ENCODE peak calls at places on chromosomes 7 and 10, in ten cellular contexts. O, J, K, G, E, T, X, A, S and F are unnamed samples.

GRCh38 chr7:44120395-44120794 is 3.0 kb downstream of the POLD2 start:
- DNase-seq in X (no peak), O (no peak), J (no peak), K (no peak), S (no peak), G (no peak), A (no peak), T (no peak), E (no peak), F (no peak)

GRCh38 chr7:116434820-116435341 is 64.7 kb upstream of the CAV2 start:
- DNase-seq in S (no peak), X (no peak), G (no peak), O (no peak), J (no peak), A (no peak), E (no peak), T (no peak), K (no peak), F (no peak)

GRCh38 chr7:105473163-105473562 is 48.9 kb downstream of the PUS7 start:
- DNase-seq in O (no peak), X (no peak), A (peak), E (no peak), S (no peak), K (no peak), T (no peak), J (no peak), G (no peak), F (no peak)

GRCh38 chr10:87861566-87861952 is 1.8 kb downstream of the KLLN start:
- DNase-seq in A (peak), E (peak), J (no peak), O (peak), G (peak), T (peak), S (peak), K (peak), X (peak), F (peak)

GRCh38 chr7:43362652-43363428 is 220.1 kb upstream of the STK17A start:
- DNase-seq in O (no peak), E (peak), T (no peak), G (peak), X (no peak), A (peak), J (peak), K (no peak), S (peak), F (no peak)

GRCh38 chr7:35874881-35875280 is 74.0 kb downstream of the SEPTIN7 start:
- DNase-seq in S (no peak), J (no peak), G (no peak), A (no peak), E (no peak), K (no peak), O (no peak), X (no peak), T (no peak), F (no peak)

GRCh38 chr7:116443101-116443523 is 56.4 kb upstream of the CAV2 start:
- DNase-seq in K (no peak), A (no peak), S (no peak), O (no peak), X (peak), G (no peak), E (no peak), T (no peak), J (no peak), F (no peak)

GRCh38 chr10:58970160-58970915 is 206.1 kb upstream of the PHYHIPL start:
- DNase-seq in X (no peak), A (no peak), O (no peak), K (no peak), T (no peak), S (no peak), G (no peak), E (no peak), J (no peak), F (no peak)

GRCh38 chr10:103968441-103969391 is 1.8 kb downstream of the SLK start:
- DNase-seq in X (no peak), J (no peak), T (no peak), S (no peak), E (no peak), O (no peak), G (no peak), K (no peak), A (no peak), F (no peak)

GRCh38 chr10:787933-788651 is 98.6 kb upstream of the DIP2C start:
- DNase-seq in E (no peak), A (no peak), J (no peak), O (peak), T (peak), G (no peak), K (peak), S (no peak), X (no peak), F (no peak)

GRCh38 chr7:979886-980571 is 3.0 kb upstream of the CYP2W1 start:
- DNase-seq in E (no peak), J (no peak), O (no peak), G (no peak), S (no peak), K (no peak), A (no peak), T (no peak), X (no peak), F (no peak)

GRCh38 chr10:21531164-21531563 is 2.9 kb upstream of the MLLT10 start:
- DNase-seq in G (no peak), A (no peak), K (no peak), J (no peak), S (no peak), X (no peak), O (no peak), E (no peak), T (no peak), F (no peak)

GRCh38 chr7:123410273-123410928 is 124.0 kb downstream of the IQUB start:
- DNase-seq in K (no peak), S (peak), X (no peak), J (no peak), T (no peak), G (no peak), A (peak), O (peak), E (no peak), F (no peak)

GRCh38 chr10:132291826-132292225 is 15.9 kb downstream of the STK32C start:
- DNase-seq in S (no peak), K (peak), G (no peak), E (no peak), A (no peak), J (no peak), X (no peak), O (peak), T (no peak), F (no peak)

GRCh38 chr10:23980054-23980453 is 228.9 kb upstream of the KIAA1217 start:
- DNase-seq in A (no peak), E (no peak), S (peak), G (no peak), O (no peak), X (no peak), J (no peak), T (no peak), K (no peak), F (no peak)

GRCh38 chr7:49244543-49244942 is 320.2 kb downstream of the CDC14C start:
- DNase-seq in T (no peak), S (no peak), X (no peak), K (no peak), O (no peak), J (no peak), G (no peak), E (no peak), A (no peak), F (no peak)

GRCh38 chr7:69780377-69780776 is 182.1 kb downstream of the AUTS2 start:
- DNase-seq in G (no peak), S (no peak), J (no peak), K (no peak), O (no peak), T (no peak), E (no peak), A (no peak), X (no peak), F (no peak)

GRCh38 chr7:94087664-94088352 is 83.7 kb upstream of the BET1 start:
- DNase-seq in J (peak), X (peak), K (no peak), S (peak), E (no peak), G (peak), O (no peak), A (peak), T (no peak), F (peak)

GRCh38 chr10:6578221-6579192 is 1.6 kb downstream of the PRKCQ start:
- DNase-seq in S (no peak), G (no peak), A (no peak), X (no peak), T (peak), J (no peak), O (no peak), E (no peak), K (no peak), F (no peak)

GRCh38 chr10:11673346-11674330 is 62.2 kb upstream of the USP6NL start:
- DNase-seq in G (no peak), S (peak), A (no peak), O (no peak), K (no peak), E (no peak), X (no peak), T (no peak), J (no peak), F (no peak)

GRCh38 chr10:88126699-88127098 is 263.3 kb downstream of the PTEN start:
- DNase-seq in S (no peak), G (no peak), E (no peak), K (no peak), A (no peak), X (no peak), T (no peak), O (no peak), J (no peak), F (no peak)

GRCh38 chr7:54560726-54561125 is 18.6 kb downstream of the VSTM2A start:
- DNase-seq in T (no peak), S (no peak), E (no peak), A (no peak), O (no peak), G (no peak), X (no peak), K (no peak), J (no peak), F (no peak)

GRCh38 chr7:127588019-127588696 is at the start of gene ARF5:
- DNase-seq in J (peak), X (peak), K (peak), G (peak), S (peak), O (peak), A (peak), T (peak), E (peak), F (peak)

GRCh38 chr7:125930848-125931247 is 1001.2 kb upstream of the POT1 start:
- DNase-seq in A (no peak), X (no peak), G (no peak), K (no peak), S (no peak), E (no peak), J (no peak), T (no peak), O (no peak), F (no peak)

GRCh38 chr7:155343150-155343549 is 45.5 kb downstream of the INSIG1 start:
- DNase-seq in S (no peak), A (no peak), K (no peak), X (no peak), G (no peak), T (no peak), J (no peak), O (no peak), E (no peak), F (peak)

GRCh38 chr10:86648706-86649426 is 5.5 kb upstream of the OPN4 start:
- DNase-seq in J (no peak), K (peak), O (no peak), E (no peak), A (peak), S (no peak), T (peak), X (no peak), G (no peak), F (peak)

GRCh38 chr10:792792-793100 is 103.3 kb upstream of the DIP2C start:
- DNase-seq in T (peak), X (no peak), S (no peak), E (no peak), O (no peak), G (no peak), J (no peak), A (no peak), K (no peak), F (no peak)

GRCh38 chr7:92447239-92448184 is at the start of gene GATAD1:
- DNase-seq in K (peak), T (peak), S (peak), E (peak), A (peak), X (peak), O (peak), J (peak), G (peak), F (peak)

GRCh38 chr10:43396061-43396927 is 12.7 kb downstream of the HNRNPF start:
- DNase-seq in G (peak), A (peak), X (peak), S (peak), K (peak), O (peak), T (peak), E (peak), J (peak), F (peak)

GRCh38 chr10:119656760-119657159 is 5.6 kb downstream of the BAG3 start:
- DNase-seq in S (no peak), X (no peak), E (no peak), K (no peak), J (no peak), G (no peak), A (no peak), T (no peak), O (no peak), F (no peak)

GRCh38 chr10:119663866-119664698 is 12.9 kb downstream of the BAG3 start:
- DNase-seq in G (no peak), A (no peak), K (no peak), E (no peak), T (no peak), O (no peak), J (peak), X (no peak), S (no peak), F (no peak)

GRCh38 chr10:119657725-119658124 is 6.5 kb downstream of the BAG3 start:
- DNase-seq in K (no peak), X (no peak), T (no peak), J (no peak), S (no peak), A (no peak), G (no peak), E (no peak), O (no peak), F (peak)

GRCh38 chr10:119658274-119658673 is 7.1 kb downstream of the BAG3 start:
- DNase-seq in K (peak), A (peak), S (peak), T (peak), O (peak), G (no peak), E (peak), X (peak), J (no peak), F (peak)

GRCh38 chr10:119659951-119660350 is 8.8 kb downstream of the BAG3 start:
- DNase-seq in S (no peak), O (no peak), E (no peak), J (no peak), G (no peak), K (no peak), X (peak), T (no peak), A (no peak), F (no peak)
- H3K4me3 ChIP-seq in S (no peak), O (no peak), E (no peak), J (no peak), G (no peak), K (no peak), X (no peak), T (no peak), A (no peak), F (no peak)

GRCh38 chr10:64156131-64156530 is 634.9 kb downstream of the REEP3 start:
- DNase-seq in E (no peak), K (no peak), J (no peak), T (no peak), A (no peak), S (no peak), G (no peak), O (no peak), X (no peak), F (no peak)

DNA sequence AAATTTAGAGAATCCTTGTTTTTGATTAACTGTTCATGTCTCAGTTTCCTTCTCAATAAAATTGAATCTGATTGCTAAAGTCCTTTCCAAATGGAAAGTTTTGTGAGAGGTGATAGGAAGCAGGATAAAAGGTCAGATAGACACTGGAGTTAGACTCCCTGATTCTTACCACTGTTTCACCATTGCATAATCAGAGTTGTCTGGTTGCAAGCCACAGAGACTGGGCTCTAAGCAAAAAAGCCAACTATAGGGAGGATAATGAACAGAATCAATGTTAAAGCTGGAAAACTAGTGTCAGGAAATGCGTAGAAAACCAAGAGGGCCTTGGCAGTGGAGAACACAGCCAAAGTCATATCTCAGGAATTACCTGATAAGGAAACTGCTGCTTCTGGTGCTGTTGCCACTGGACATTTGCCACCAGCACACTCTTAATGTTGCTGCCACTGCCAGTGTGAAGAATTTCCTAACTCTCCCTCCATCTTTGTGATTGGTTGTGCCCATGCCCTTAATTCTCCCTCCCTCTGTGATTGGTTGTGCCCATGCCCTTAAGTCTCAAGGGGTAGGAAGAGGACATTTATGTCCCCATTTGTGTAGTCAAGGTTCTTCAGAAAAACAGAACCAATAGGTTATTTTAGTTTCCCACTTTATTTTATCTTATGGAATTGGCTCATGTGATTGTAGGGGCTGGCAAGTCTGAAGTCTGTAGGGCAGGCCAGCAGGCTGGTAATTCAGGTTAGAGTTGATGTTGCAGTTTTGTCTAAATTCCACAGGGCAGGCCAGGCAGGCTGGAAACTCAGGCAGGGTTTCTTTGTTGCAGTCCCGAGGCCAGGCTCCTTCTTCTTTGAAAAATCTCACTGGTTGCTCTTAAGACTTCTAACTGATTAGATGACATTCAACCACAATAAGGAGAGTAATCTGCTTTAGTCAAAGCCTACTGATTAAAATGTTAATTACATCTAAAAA is 639.0 kb downstream of the REEP3 start:
- DNase-seq in S (peak), T (no peak), E (no peak), G (no peak), O (no peak), J (peak), X (no peak), K (no peak), A (no peak), F (no peak)
- H3K4me3 ChIP-seq in S (no peak), T (no peak), E (no peak), G (no peak), O (no peak), J (no peak), X (no peak), K (no peak), A (no peak), F (no peak)

GRCh38 chr10:110667620-110668343 is 23.6 kb downstream of the RBM20 start:
- DNase-seq in O (no peak), G (no peak), E (no peak), A (no peak), X (no peak), S (no peak), T (no peak), J (no peak), K (no peak), F (no peak)
- H3K4me3 ChIP-seq in O (no peak), G (no peak), E (no peak), A (no peak), X (no peak), S (no peak), T (no peak), J (no peak), K (no peak), F (no peak)

GRCh38 chr10:77251297-77252013 is 386.2 kb downstream of the KCNMA1 start:
- DNase-seq in K (no peak), G (no peak), J (peak), E (no peak), S (peak), O (no peak), T (no peak), A (no peak), X (peak), F (peak)
- H3K4me3 ChIP-seq in K (no peak), G (no peak), J (no peak), E (no peak), S (no peak), O (no peak), T (no peak), A (no peak), X (no peak), F (no peak)

GRCh38 chr10:44963772-44964633 is 4.4 kb downstream of the RASSF4 start:
- DNase-seq in A (peak), T (peak), E (peak), O (peak), X (peak), G (no peak), K (no peak), S (peak), J (peak), F (peak)
- H3K4me3 ChIP-seq in A (no peak), T (no peak), E (no peak), O (peak), X (peak), G (no peak), K (no peak), S (no peak), J (no peak), F (no peak)

DNA sequence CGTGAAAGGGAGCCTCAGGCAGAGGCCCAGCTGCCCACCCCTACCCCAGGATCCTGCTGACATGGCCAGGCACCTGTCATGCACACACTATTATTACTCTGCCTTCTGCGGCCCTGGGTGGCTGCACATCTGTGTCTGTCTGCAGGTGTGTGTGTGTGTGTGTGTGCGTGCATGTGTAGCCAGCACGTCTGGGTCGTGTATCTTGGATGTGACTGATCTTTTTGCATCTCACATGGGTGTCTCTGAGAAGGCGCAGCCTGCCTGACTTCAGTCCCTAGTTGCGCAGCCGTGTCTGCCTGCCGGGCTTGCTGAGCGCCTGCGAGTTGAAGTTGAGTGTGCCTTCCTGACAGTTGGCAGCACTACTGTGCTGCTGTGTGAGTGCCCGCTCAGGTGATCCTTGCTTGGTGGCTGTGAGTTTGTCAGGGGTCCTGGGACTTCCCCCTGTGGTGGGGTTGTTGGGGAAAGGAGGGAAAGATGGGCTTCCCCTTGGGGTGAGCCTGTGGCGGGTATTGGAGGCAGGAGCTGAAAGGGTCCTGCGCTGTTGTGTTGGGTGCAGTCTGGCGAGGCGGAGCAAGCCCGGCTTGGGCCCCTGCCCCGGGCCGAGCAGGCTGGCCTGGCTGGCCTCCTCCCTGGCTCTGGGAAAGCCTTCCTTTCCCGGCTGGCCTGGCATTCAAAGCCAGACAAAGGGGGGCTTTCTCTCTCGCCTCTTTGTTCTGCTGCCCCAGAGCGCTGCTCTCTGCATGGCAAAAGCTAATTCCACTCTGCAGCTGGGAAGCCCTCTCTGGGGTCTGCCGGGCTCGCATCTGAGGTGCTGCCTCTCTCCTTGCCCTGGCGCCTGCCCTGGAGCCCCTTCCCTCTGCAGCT is 4.8 kb downstream of the TRIM8 start:
- DNase-seq in O (peak), T (no peak), J (no peak), X (no peak), G (no peak), A (no peak), K (peak), E (no peak), S (no peak), F (no peak)
- H3K4me3 ChIP-seq in O (peak), T (no peak), J (no peak), X (peak), G (no peak), A (peak), K (no peak), E (no peak), S (no peak), F (no peak)

GRCh38 chr10:71980181-71981023 is 16.2 kb downstream of the CHST3 start:
- DNase-seq in A (no peak), O (no peak), J (no peak), K (peak), S (no peak), X (no peak), T (no peak), E (no peak), G (no peak), F (no peak)
- H3K4me3 ChIP-seq in A (no peak), O (no peak), J (no peak), K (no peak), S (no peak), X (no peak), T (no peak), E (no peak), G (no peak), F (no peak)

GRCh38 chr7:65239324-65239706 is 134.3 kb upstream of the ZNF92 start:
- DNase-seq in J (no peak), X (no peak), G (no peak), E (no peak), O (no peak), T (no peak), S (no peak), K (no peak), A (no peak), F (no peak)
- H3K4me3 ChIP-seq in J (peak), X (peak), G (no peak), E (peak), O (peak), T (no peak), S (peak), K (no peak), A (no peak), F (peak)